ENCODE peak calls at places on chromosomes 3 and 15, in ten cellular contexts. Q is tibial artery, K is A549, T is mammary epithelial cell, Z is body of pancreas, A is GM23248, B is MM.1S, F is fibroblast of lung, Y is colonic mucosa, L is adipocyte. D is an unnamed sample.

GRCh38 chr3:58288011-58288728 is 17.9 kb upstream of the RPP14 start:
- DNase-seq in Q (no peak), K (peak; percentile 6), T (no peak), Z (no peak), A (no peak), B (no peak), F (no peak), Y (no peak), L (no peak), D (no peak)

GRCh38 chr3:33211444-33211843 is 7.2 kb downstream of the SUSD5 start:
- DNase-seq in Q (peak; percentile 79), K (peak; percentile 70), T (peak; percentile 82), Z (no peak), A (peak; percentile 84), B (no peak), F (peak; percentile 91), Y (no peak), L (peak; percentile 67), D (no peak)

GRCh38 chr3:4396599-4396998 is 70.5 kb downstream of the SUMF1 start:
- DNase-seq in Q (no peak), K (no peak), T (no peak), Z (no peak), A (no peak), B (no peak), F (no peak), Y (no peak), L (no peak), D (no peak)

GRCh38 chr15:88021601-88022000 is 234.9 kb downstream of the NTRK3 start:
- DNase-seq in Q (no peak), K (no peak), T (no peak), Z (no peak), A (no peak), B (no peak), F (peak; percentile 32), Y (no peak), L (no peak), D (no peak)

GRCh38 chr3:10026084-10026890 is at the start of gene FANCD2:
- DNase-seq in Q (peak; percentile 92), K (peak; percentile 90), T (peak; percentile 87), Z (peak; percentile 82), A (peak; percentile 91), B (peak; percentile 91), F (peak; percentile 81), Y (peak; percentile 92), L (peak; percentile 93), D (peak; percentile 76)

GRCh38 chr3:194272221-194272620 is 78.9 kb downstream of the CPN2 start:
- DNase-seq in Q (peak; percentile 64), K (no peak), T (no peak), Z (peak; percentile 10), A (no peak), B (no peak), F (no peak), Y (no peak), L (no peak), D (no peak)

GRCh38 chr3:158050461-158050860 is 55.8 kb downstream of the SHOX2 start:
- DNase-seq in Q (no peak), K (no peak), T (no peak), Z (no peak), A (no peak), B (no peak), F (no peak), Y (no peak), L (peak; percentile 25), D (no peak)

GRCh38 chr15:58139631-58140522 is 1.7 kb downstream of the AQP9 start:
- DNase-seq in Q (no peak), K (no peak), T (no peak), Z (no peak), A (peak; percentile 79), B (peak; percentile 12), F (no peak), Y (no peak), L (peak; percentile 76), D (no peak)

GRCh38 chr15:57607570-57608000 is 15.9 kb downstream of the MYZAP start:
- DNase-seq in Q (no peak), K (peak; percentile 83), T (peak; percentile 75), Z (peak; percentile 85), A (peak; percentile 56), B (no peak), F (peak; percentile 42), Y (peak; percentile 88), L (peak; percentile 29), D (no peak)

GRCh38 chr15:89803941-89804800 is 10.5 kb downstream of the ANPEP start:
- DNase-seq in Q (no peak), K (no peak), T (no peak), Z (peak; percentile 95), A (no peak), B (no peak), F (no peak), Y (no peak), L (no peak), D (no peak)

GRCh38 chr15:89807689-89808088 is 7.0 kb downstream of the ANPEP start:
- DNase-seq in Q (no peak), K (no peak), T (no peak), Z (no peak), A (no peak), B (no peak), F (no peak), Y (no peak), L (no peak), D (no peak)

GRCh38 chr15:89806565-89807550 is 7.8 kb downstream of the ANPEP start:
- DNase-seq in Q (no peak), K (no peak), T (no peak), Z (peak; percentile 97), A (no peak), B (no peak), F (no peak), Y (peak; percentile 67), L (no peak), D (no peak)

GRCh38 chr15:89806217-89806564 is 8.5 kb downstream of the ANPEP start:
- DNase-seq in Q (no peak), K (no peak), T (no peak), Z (peak; percentile 54), A (no peak), B (no peak), F (no peak), Y (no peak), L (no peak), D (no peak)

DNA sequence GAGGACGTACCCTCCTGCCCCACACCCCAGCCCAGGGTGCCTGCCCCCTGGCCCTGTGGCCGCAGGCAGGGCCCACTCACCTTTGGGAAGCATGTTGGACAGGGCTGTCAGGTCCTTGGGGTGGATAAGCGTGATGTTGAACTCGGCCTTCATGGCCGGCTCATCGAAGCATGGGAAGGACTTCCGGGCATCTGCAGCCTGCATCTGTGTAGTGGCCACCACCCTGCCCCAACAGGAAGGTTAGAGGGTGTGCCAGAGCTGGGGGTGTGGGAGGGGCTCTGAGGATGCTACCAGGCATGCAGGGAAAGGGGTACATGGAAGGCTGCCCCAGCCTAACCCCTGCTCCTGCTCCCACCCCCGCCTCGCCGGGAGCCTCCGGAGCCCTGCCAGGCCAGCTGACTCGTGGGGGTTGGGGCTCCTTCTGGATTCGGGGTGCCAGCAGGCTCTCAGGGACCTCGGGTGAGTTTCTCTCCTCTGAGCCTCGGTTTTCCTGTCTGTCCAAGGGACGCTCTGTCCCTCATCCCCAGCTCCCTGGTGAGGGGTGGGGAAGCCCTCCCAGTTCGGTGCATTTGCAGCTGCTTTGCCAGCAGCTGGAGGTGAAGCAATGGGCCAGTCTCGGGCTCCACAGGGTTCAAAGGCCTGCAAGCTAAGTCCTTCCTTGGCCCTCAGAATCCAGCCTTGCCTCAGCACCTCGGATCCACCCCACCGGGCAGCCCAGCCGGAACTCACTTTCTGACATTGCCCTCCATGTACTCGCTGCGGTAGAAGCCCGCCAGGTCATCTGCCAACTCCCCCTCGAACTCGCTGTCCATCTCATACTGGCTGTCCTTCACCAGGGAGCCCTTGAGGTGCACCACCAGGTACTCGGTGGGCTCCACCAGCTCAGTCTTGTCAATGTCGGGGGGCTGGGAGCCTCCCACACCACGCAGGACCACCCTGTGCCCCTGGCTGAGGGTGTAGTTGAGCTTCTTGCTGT is 9.1 kb downstream of the ANPEP start:
- DNase-seq in Q (no peak), K (no peak), T (no peak), Z (no peak), A (no peak), B (no peak), F (no peak), Y (no peak), L (no peak), D (no peak)
- H3K4me3 ChIP-seq in Q (no peak overlapping the region), K (no peak overlapping the region), T (no peak overlapping the region), Z (peak overlapping the region; percentile 37), A (no peak overlapping the region), B (no peak overlapping the region), F (no peak overlapping the region), Y (no peak overlapping the region), L (no peak overlapping the region), D (no peak overlapping the region)

DNA sequence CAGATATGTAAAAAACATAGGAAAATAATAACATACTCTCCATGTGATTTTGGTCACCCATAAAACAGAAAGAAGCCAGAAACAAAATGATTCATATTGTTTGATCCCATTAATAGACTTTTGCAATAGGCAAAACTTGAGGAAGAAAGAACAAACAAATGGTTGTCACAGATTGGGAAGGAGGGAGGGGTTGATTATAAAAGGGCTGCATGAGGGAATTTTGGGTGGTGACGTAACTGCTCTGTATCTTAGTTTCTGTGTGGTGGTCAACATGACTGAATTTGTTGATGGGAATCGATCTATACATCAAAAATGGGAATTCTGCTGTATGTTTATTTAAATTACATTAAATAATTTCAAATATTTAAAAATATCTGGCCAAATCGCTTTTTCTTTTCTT is 86.3 kb downstream of the P3H2 start:
- DNase-seq in Q (no peak), K (no peak), T (no peak), Z (no peak), A (no peak), B (no peak), F (no peak), Y (no peak), L (no peak), D (no peak)
- H3K4me3 ChIP-seq in Q (no peak overlapping the region), K (no peak overlapping the region), T (no peak overlapping the region), Z (no peak overlapping the region), A (no peak overlapping the region), B (no peak overlapping the region), F (no peak overlapping the region), Y (no peak overlapping the region), L (no peak overlapping the region), D (no peak overlapping the region)

DNA sequence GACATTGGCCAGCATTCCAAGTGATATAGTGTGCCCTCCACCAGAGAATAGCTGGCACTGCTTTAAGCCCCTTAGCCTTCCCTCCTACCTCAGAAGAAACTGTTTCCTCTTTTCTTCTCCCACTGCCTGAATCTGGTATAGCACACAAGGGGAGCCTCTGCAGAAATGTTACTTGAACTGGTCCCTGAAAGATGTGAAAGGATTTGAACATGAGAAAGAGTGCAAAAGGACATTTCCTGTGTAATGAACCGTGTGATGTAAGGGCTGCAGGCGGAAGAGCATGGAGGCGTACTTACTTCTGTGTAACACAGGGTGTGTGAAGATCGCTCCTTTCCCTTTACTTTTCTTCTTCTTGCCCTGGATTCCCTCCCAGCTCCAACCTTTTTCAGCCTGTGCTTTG is 8.3 kb downstream of the TMOD3 start:
- DNase-seq in Q (no peak), K (peak; percentile 64), T (no peak), Z (no peak), A (no peak), B (no peak), F (peak; percentile 55), Y (no peak), L (no peak), D (peak; percentile 16)
- H3K4me3 ChIP-seq in Q (no peak overlapping the region), K (no peak overlapping the region), T (no peak overlapping the region), Z (no peak overlapping the region), A (no peak overlapping the region), B (no peak overlapping the region), F (no peak overlapping the region), Y (no peak overlapping the region), L (no peak overlapping the region), D (no peak overlapping the region)

DNA sequence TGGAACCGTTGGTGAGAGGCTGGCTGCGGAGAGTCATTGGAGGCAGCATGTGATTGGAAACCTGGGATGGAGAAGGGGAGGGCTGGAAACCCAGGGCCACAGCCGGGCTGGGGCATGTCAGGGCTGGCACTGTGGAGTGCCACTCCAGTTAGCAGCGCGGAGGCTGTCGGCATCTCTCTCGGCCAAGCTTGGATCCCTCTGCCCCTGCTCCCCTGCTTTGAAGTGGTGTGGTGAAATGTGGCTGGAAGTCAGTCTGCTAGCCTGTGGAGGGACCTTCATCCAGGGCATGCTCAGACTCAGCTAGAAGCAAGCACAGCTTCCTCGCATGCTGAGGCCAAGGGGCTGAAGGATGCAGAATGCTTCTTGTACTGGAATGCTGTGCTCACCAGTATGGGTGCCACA is 13.5 kb downstream of the SLCO3A1 start:
- DNase-seq in Q (peak; percentile 68), K (no peak), T (peak; percentile 88), Z (no peak), A (peak; percentile 64), B (no peak), F (peak; percentile 32), Y (no peak), L (peak; percentile 12), D (no peak)
- H3K4me3 ChIP-seq in Q (no peak overlapping the region), K (no peak overlapping the region), T (peak overlapping the region; percentile 52), Z (no peak overlapping the region), A (peak overlapping the region; percentile 47), B (no peak overlapping the region), F (no peak overlapping the region), Y (no peak overlapping the region), L (peak overlapping the region; percentile 72), D (no peak overlapping the region)

D was measured in Jurkat, Clone E6-1.